ENCODE peak calls at places on chromosomes 3 and 15, in ten cellular contexts. Q, S, D, E, N, W, Y, P, L and G are unnamed samples.

GRCh38 chr3:150365132-150365604 is 42.9 kb upstream of the TSC22D2 start:
- DNase-seq in E (peak; percentile 84), W (no peak), L (no peak), P (peak; percentile 83), S (no peak), D (no peak), Y (no peak), Q (no peak), N (no peak), G (peak; percentile 55)

GRCh38 chr3:71493372-71493771 is 90.2 kb downstream of the FOXP1 start:
- DNase-seq in Y (no peak), E (no peak), D (no peak), N (no peak), P (no peak), Q (no peak), L (no peak), S (no peak), W (no peak), G (no peak)

GRCh38 chr15:83846847-83847246 is 192.9 kb downstream of the ADAMTSL3 start:
- DNase-seq in Y (no peak), P (no peak), L (no peak), E (peak; percentile 96), W (no peak), S (peak; percentile 10), N (no peak), D (no peak), Q (no peak), G (peak; percentile 89)

GRCh38 chr15:33292718-33293307 is 18.0 kb upstream of the RYR3 start:
- DNase-seq in P (peak; percentile 72), D (no peak), S (no peak), L (peak; percentile 92), W (peak; percentile 43), Y (peak; percentile 17), E (peak; percentile 65), Q (peak; percentile 78), N (peak; percentile 85), G (peak; percentile 75)

GRCh38 chr3:38039101-38039898 is at the start of gene DLEC1:
- DNase-seq in S (no peak), N (peak; percentile 61), W (peak; percentile 77), Q (peak; percentile 63), E (peak; percentile 53), D (peak; percentile 59), Y (peak; percentile 56), L (peak; percentile 67), P (no peak), G (peak; percentile 77)

GRCh38 chr3:43155464-43156121 is 49.7 kb upstream of the POMGNT2 start:
- DNase-seq in E (peak; percentile 89), Y (no peak), P (peak; percentile 75), L (peak; percentile 6), W (peak; percentile 73), N (peak; percentile 81), Q (no peak), D (no peak), S (peak; percentile 28), G (peak; percentile 86)

GRCh38 chr3:158617982-158618875 is 26.1 kb upstream of the GFM1 start:
- DNase-seq in Q (peak; percentile 4), L (no peak), S (no peak), P (no peak), E (no peak), D (no peak), W (no peak), Y (no peak), N (no peak), G (no peak)

GRCh38 chr3:58063424-58063823 is 55.2 kb downstream of the FLNB start:
- DNase-seq in P (peak; percentile 79), Q (no peak), W (no peak), D (no peak), S (no peak), E (peak; percentile 84), L (no peak), Y (no peak), N (no peak), G (peak; percentile 88)

GRCh38 chr15:65824031-65824743 is 32.1 kb upstream of the DENND4A start:
- DNase-seq in L (peak; percentile 71), S (no peak), Y (no peak), N (peak; percentile 81), W (peak; percentile 74), Q (peak; percentile 56), D (no peak), E (peak; percentile 73), P (peak; percentile 61), G (peak; percentile 81)

GRCh38 chr15:74826911-74827310 is 484 bp downstream of the CPLX3 start:
- DNase-seq in D (no peak), N (no peak), Q (no peak), P (no peak), S (no peak), Y (no peak), L (no peak), W (no peak), E (no peak), G (no peak)

GRCh38 chr3:197454014-197454413 is 101.8 kb downstream of the BDH1 start:
- DNase-seq in S (no peak), N (peak; percentile 39), Y (no peak), P (peak; percentile 21), E (peak; percentile 17), W (peak; percentile 38), D (no peak), L (peak; percentile 31), Q (peak; percentile 27), G (peak; percentile 38)

GRCh38 chr3:114363554-114364202 is 69.8 kb downstream of the TIGIT start:
- DNase-seq in N (peak; percentile 45), D (no peak), W (no peak), P (no peak), L (no peak), S (peak; percentile 37), E (peak; percentile 66), Y (no peak), Q (no peak), G (peak; percentile 43)

GRCh38 chr15:69253156-69253555 is 45.6 kb upstream of the PAQR5 start:
- DNase-seq in W (peak; percentile 16), E (peak; percentile 76), Q (no peak), Y (no peak), S (peak; percentile 72), P (peak; percentile 90), D (no peak), L (no peak), N (peak; percentile 36), G (peak; percentile 83)

GRCh38 chr3:46276497-46277099 is 34.3 kb downstream of the CCR3 start:
- DNase-seq in L (peak; percentile 30), Y (peak; percentile 39), N (peak; percentile 44), D (peak; percentile 55), Q (peak; percentile 38), S (no peak), P (peak; percentile 4), E (no peak), W (peak; percentile 60), G (no peak)

GRCh38 chr3:2098398-2099027 is at the start of gene CNTN4:
- DNase-seq in Y (no peak), W (no peak), N (peak; percentile 35), S (no peak), E (no peak), D (no peak), L (peak; percentile 92), Q (no peak), P (peak; percentile 2), G (no peak)